ENCODE peak calls at places on chromosomes 2 and 18, in ten cellular contexts. H is neural progenitor cell; Y is right lobe of liver; O is astrocyte; V is body of pancreas; M is MM.1S; K is hepatocyte; T is Caco-2; N is IMR-90; S is CD8-positive, alpha-beta T cell. E is an unnamed sample.

GRCh38 chr2:96869824-96870630 is at the start of gene SEMA4C:
- DNase-seq in K (peak; percentile 83), M (no peak), Y (peak; percentile 70), T (peak; percentile 71), H (peak; percentile 80), V (peak; percentile 58), O (no peak), S (peak; percentile 66), N (no peak), E (peak; percentile 37)

GRCh38 chr2:133566967-133567645 is 1.2 kb downstream of the NCKAP5 start:
- DNase-seq in Y (peak; percentile 88), V (peak; percentile 6), M (no peak), O (peak; percentile 83), N (peak; percentile 88), K (peak; percentile 81), S (no peak), T (no peak), H (peak; percentile 44), E (peak; percentile 29)

GRCh38 chr2:149612122-149612521 is 24.5 kb upstream of the MMADHC start:
- DNase-seq in V (peak; percentile 21), M (no peak), N (peak; percentile 53), T (peak; percentile 40), O (peak; percentile 62), K (no peak), Y (no peak), S (no peak), H (no peak), E (no peak)

GRCh38 chr2:29130295-29130694 is 15.1 kb downstream of the CLIP4 start:
- DNase-seq in T (peak; percentile 44), Y (no peak), S (no peak), N (peak; percentile 91), V (peak; percentile 47), K (peak; percentile 45), H (no peak), M (peak; percentile 56), O (peak; percentile 88), E (no peak)

GRCh38 chr2:240325654-240326031 is 109.8 kb upstream of the GPC1 start:
- DNase-seq in S (no peak), H (no peak), O (no peak), N (no peak), V (peak; percentile 64), M (no peak), K (no peak), T (no peak), Y (no peak), E (peak; percentile 51)

GRCh38 chr18:61842146-61842545 is 50.7 kb downstream of the RNF152 start:
- DNase-seq in N (no peak), H (no peak), T (no peak), M (peak; percentile 9), Y (no peak), V (no peak), S (no peak), O (no peak), K (no peak), E (no peak)

GRCh38 chr2:189982777-189983394 is 79.6 kb downstream of the MSTN start:
- DNase-seq in K (no peak), T (peak; percentile 19), N (no peak), S (no peak), Y (no peak), H (peak; percentile 11), M (peak; percentile 23), V (no peak), O (no peak), E (peak; percentile 12)

GRCh38 chr2:207230261-207231105 is 64.7 kb upstream of the KLF7 start:
- DNase-seq in N (no peak), K (no peak), V (peak; percentile 30), H (peak; percentile 56), Y (no peak), T (peak; percentile 59), S (no peak), O (no peak), M (peak; percentile 15), E (peak; percentile 49)

DNA sequence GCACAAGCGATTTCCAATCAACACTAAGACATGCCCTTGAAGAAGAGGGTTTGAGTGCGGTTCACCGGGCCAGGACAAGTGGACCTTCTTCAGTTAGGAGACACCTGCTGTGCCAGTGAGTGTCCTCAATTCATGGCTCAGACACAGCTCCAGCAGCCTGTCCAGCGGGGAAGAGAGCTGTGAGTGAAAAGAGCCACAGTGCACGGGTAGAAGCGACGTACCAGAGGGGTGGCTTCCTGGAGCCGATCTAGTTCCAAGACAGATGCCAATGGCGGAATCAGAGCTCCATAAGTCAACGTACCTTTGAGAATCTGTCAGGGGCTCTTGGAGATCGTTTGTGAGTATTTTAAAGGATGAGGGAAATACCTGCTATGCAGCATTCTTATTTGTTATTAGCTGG is 119.9 kb upstream of the SALL3 start:
- DNase-seq in H (no peak), K (no peak), T (no peak), Y (no peak), N (no peak), O (no peak), M (no peak), S (no peak), V (no peak), E (no peak)
- H3K9me3 ChIP-seq in H (no peaks in the 10 kb centered on the region), K (no peaks in the 10 kb centered on the region), T (no peaks in the 10 kb centered on the region), Y (no peaks in the 10 kb centered on the region), N (peaks cover 53% of the 10 kb centered on the region), O (peaks cover 9% of the 10 kb centered on the region), M (no peaks in the 10 kb centered on the region), S (no peaks in the 10 kb centered on the region), V (no peaks in the 10 kb centered on the region), E (no peaks in the 10 kb centered on the region)

GRCh38 chr2:46537046-46537445 is 57.7 kb downstream of the TMEM247 start:
- DNase-seq in M (no peak), T (no peak), K (no peak), Y (no peak), H (no peak), N (no peak), O (no peak), S (no peak), V (no peak), E (no peak)

GRCh38 chr2:46538393-46538792 is 59.0 kb downstream of the TMEM247 start:
- DNase-seq in M (no peak), O (no peak), V (peak; percentile 67), S (no peak), N (peak; percentile 32), Y (no peak), H (no peak), T (no peak), K (no peak), E (no peak)

GRCh38 chr2:46537624-46538023 is 58.3 kb downstream of the TMEM247 start:
- DNase-seq in M (no peak), Y (no peak), T (no peak), O (no peak), N (no peak), H (no peak), K (peak; percentile 16), S (no peak), V (no peak), E (no peak)

GRCh38 chr2:46539327-46540276 is 60.2 kb downstream of the TMEM247 start:
- DNase-seq in V (no peak), H (no peak), K (no peak), M (no peak), O (no peak), S (no peak), T (no peak), N (no peak), Y (no peak), E (no peak)

GRCh38 chr2:46540496-46541342 is 61.4 kb downstream of the TMEM247 start:
- DNase-seq in O (peak; percentile 83), T (no peak), V (peak; percentile 58), H (no peak), S (no peak), N (peak; percentile 86), M (no peak), K (peak; percentile 30), Y (no peak), E (no peak)
- H3K4me3 ChIP-seq in O (no peak overlapping the region), T (no peak overlapping the region), V (no peak overlapping the region), H (no peak overlapping the region), S (peak overlapping the region; percentile 52), N (no peak overlapping the region), M (no peak overlapping the region), K (no peak overlapping the region), Y (no peak overlapping the region), E (no peak overlapping the region)

DNA sequence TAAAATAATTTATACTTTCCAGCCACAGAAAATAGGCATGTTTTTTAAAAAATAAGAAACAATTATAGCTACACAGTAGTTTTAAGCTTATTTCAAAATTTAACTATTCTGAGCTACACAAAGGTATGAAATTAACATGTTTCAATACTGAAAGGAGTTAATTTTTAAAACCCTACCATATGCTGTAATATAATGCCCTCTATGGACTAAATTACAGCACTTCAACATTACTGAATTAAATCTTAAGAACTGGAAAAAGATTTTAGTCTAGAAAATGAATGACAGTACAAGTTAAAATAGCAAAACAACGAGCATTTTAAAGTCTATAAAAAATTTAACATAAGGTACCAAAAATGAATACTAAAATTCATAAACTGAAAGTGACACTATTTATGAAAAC is 36.3 kb downstream of the RTN4 start:
- DNase-seq in S (no peak), Y (no peak), V (no peak), T (no peak), H (no peak), O (no peak), N (no peak), M (no peak), K (no peak), E (no peak)
- TF ChIP-seq CTCF in S (no peak), Y (peak; percentile 36), V (no peak), T (no peak), H (no peak), O (no peak), N (no peak), M (peak; percentile 51), K (peak; percentile 42), E (no peak)

GRCh38 chr2:37631292-37631691 is 40.1 kb downstream of the CDC42EP3 start:
- DNase-seq in T (no peak), S (no peak), N (no peak), O (no peak), K (no peak), V (no peak), H (no peak), Y (no peak), M (no peak), E (no peak)

GRCh38 chr2:37632310-37632709 is 39.1 kb downstream of the CDC42EP3 start:
- DNase-seq in T (no peak), H (no peak), N (peak; percentile 49), Y (no peak), V (no peak), K (no peak), O (no peak), S (no peak), M (no peak), E (no peak)

GRCh38 chr2:37630298-37630697 is 41.1 kb downstream of the CDC42EP3 start:
- DNase-seq in K (no peak), H (no peak), V (no peak), M (no peak), N (no peak), T (no peak), S (no peak), Y (no peak), O (peak; percentile 70), E (no peak)

GRCh38 chr2:37630778-37631177 is 40.7 kb downstream of the CDC42EP3 start:
- DNase-seq in T (no peak), V (no peak), M (no peak), Y (no peak), S (no peak), K (no peak), H (no peak), O (no peak), N (no peak), E (no peak)

DNA sequence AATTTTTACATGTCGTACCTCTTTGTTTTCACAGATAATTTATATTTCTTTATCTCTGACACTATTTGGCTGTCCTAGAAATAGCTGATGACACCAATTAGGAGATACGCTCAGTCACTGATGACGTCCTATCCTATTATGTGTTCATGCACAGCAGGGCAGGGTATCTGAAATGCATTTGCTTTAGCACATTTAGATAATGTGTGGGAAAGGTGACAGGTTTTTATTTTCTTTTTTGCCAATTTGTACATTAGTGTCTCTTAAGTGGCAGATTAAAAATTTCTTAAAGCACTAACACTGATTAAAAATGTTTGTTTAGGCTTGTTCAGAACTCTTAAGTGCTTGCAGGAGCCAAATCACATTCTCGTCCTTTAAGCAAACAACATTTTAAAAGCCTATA is 39.7 kb downstream of the CDC42EP3 start:
- DNase-seq in H (no peak), O (no peak), T (no peak), V (no peak), M (no peak), K (no peak), S (no peak), Y (no peak), N (no peak), E (no peak)
- H3K9me3 ChIP-seq in H (no peaks in the 10 kb centered on the region), O (no peaks in the 10 kb centered on the region), T (no peaks in the 10 kb centered on the region), V (no peaks in the 10 kb centered on the region), M (no peaks in the 10 kb centered on the region), K (no peaks in the 10 kb centered on the region), S (no peaks in the 10 kb centered on the region), Y (no peaks in the 10 kb centered on the region), N (no peaks in the 10 kb centered on the region), E (no peaks in the 10 kb centered on the region)